ENCODE peak calls at places on chromosomes 13 and 19, in seven cellular contexts. One of them, this sample, is unnamed.

GRCh38 chr13:21657538-21657937 is 13.3 kb upstream of the FGF9 start:
- DNase-seq in T-helper 2 cell: no peak
- DNase-seq in GM04504: no peak
- DNase-seq in neural crest cell: no peak
- DNase-seq in cardiac muscle cell: peak; percentile 34
- DNase-seq in activated B cell treated with CpG ODN at 0.5 μM for 24 hours: no peak
- DNase-seq in midbrain: no peak
- DNase-seq in this sample: no peak

GRCh38 chr13:40764587-40765403 is 6.2 kb downstream of the MRPS31 start:
- DNase-seq in T-helper 2 cell: no peak
- DNase-seq in cardiac muscle cell: no peak
- DNase-seq in midbrain: no peak
- DNase-seq in neural crest cell: no peak
- DNase-seq in GM04504: no peak
- DNase-seq in activated B cell treated with CpG ODN at 0.5 μM for 24 hours: no peak
- DNase-seq in this sample: peak; percentile 69

GRCh38 chr19:17242431-17243208 is 3.1 kb downstream of the NR2F6 start:
- DNase-seq in activated B cell treated with CpG ODN at 0.5 μM for 24 hours: no peak
- DNase-seq in T-helper 2 cell: no peak
- DNase-seq in cardiac muscle cell: no peak
- DNase-seq in GM04504: no peak
- DNase-seq in midbrain: no peak
- DNase-seq in neural crest cell: no peak
- DNase-seq in this sample: no peak

GRCh38 chr19:7428651-7429113 is 60.2 kb downstream of the PEX11G start:
- DNase-seq in activated B cell treated with CpG ODN at 0.5 μM for 24 hours: no peak
- DNase-seq in cardiac muscle cell: no peak
- DNase-seq in midbrain: no peak
- DNase-seq in T-helper 2 cell: no peak
- DNase-seq in GM04504: no peak
- DNase-seq in neural crest cell: no peak
- DNase-seq in this sample: no peak

GRCh38 chr13:98014766-98015165 is 61.3 kb downstream of the IPO5 start:
- DNase-seq in activated B cell treated with CpG ODN at 0.5 μM for 24 hours: no peak
- DNase-seq in midbrain: no peak
- DNase-seq in GM04504: peak; percentile 81
- DNase-seq in neural crest cell: no peak
- DNase-seq in cardiac muscle cell: peak; percentile 84
- DNase-seq in T-helper 2 cell: no peak
- DNase-seq in this sample: no peak

GRCh38 chr13:71171740-71172139 is 695.3 kb downstream of the DACH1 start:
- DNase-seq in GM04504: no peak
- DNase-seq in midbrain: no peak
- DNase-seq in neural crest cell: no peak
- DNase-seq in activated B cell treated with CpG ODN at 0.5 μM for 24 hours: no peak
- DNase-seq in T-helper 2 cell: no peak
- DNase-seq in cardiac muscle cell: no peak
- DNase-seq in this sample: no peak

GRCh38 chr19:2533686-2534085 is 57.8 kb downstream of the GADD45B start:
- DNase-seq in T-helper 2 cell: no peak
- DNase-seq in neural crest cell: no peak
- DNase-seq in midbrain: no peak
- DNase-seq in cardiac muscle cell: peak; percentile 47
- DNase-seq in activated B cell treated with CpG ODN at 0.5 μM for 24 hours: no peak
- DNase-seq in GM04504: no peak
- DNase-seq in this sample: no peak

GRCh38 chr19:534088-534487 is 2.5 kb downstream of the CDC34 start:
- DNase-seq in cardiac muscle cell: no peak
- DNase-seq in T-helper 2 cell: no peak
- DNase-seq in neural crest cell: no peak
- DNase-seq in GM04504: no peak
- DNase-seq in activated B cell treated with CpG ODN at 0.5 μM for 24 hours: no peak
- DNase-seq in midbrain: no peak
- DNase-seq in this sample: no peak

GRCh38 chr19:45939792-45940514 is 25.4 kb upstream of the NANOS2 start:
- DNase-seq in GM04504: no peak
- DNase-seq in cardiac muscle cell: no peak
- DNase-seq in activated B cell treated with CpG ODN at 0.5 μM for 24 hours: no peak
- DNase-seq in midbrain: no peak
- DNase-seq in T-helper 2 cell: no peak
- DNase-seq in neural crest cell: no peak
- DNase-seq in this sample: no peak

GRCh38 chr19:6510618-6511017 is 8.5 kb upstream of the TUBB4A start:
- DNase-seq in cardiac muscle cell: no peak
- DNase-seq in T-helper 2 cell: no peak
- DNase-seq in midbrain: no peak
- DNase-seq in neural crest cell: no peak
- DNase-seq in activated B cell treated with CpG ODN at 0.5 μM for 24 hours: no peak
- DNase-seq in GM04504: no peak
- DNase-seq in this sample: no peak

GRCh38 chr19:32351807-32352630 is 6.6 kb downstream of the ZNF507 start:
- DNase-seq in midbrain: no peak
- DNase-seq in neural crest cell: no peak
- DNase-seq in activated B cell treated with CpG ODN at 0.5 μM for 24 hours: no peak
- DNase-seq in T-helper 2 cell: no peak
- DNase-seq in cardiac muscle cell: peak; percentile 61
- DNase-seq in GM04504: peak; percentile 5
- DNase-seq in this sample: no peak

GRCh38 chr13:27708325-27708724 is 84.0 kb upstream of the GSX1 start:
- DNase-seq in cardiac muscle cell: no peak
- DNase-seq in T-helper 2 cell: no peak
- DNase-seq in activated B cell treated with CpG ODN at 0.5 μM for 24 hours: no peak
- DNase-seq in neural crest cell: no peak
- DNase-seq in midbrain: no peak
- DNase-seq in GM04504: no peak
- DNase-seq in this sample: no peak

GRCh38 chr19:41218615-41219507 is at the start of gene AXL:
- DNase-seq in midbrain: peak; percentile 71
- DNase-seq in T-helper 2 cell: no peak
- DNase-seq in cardiac muscle cell: peak; percentile 83
- DNase-seq in GM04504: peak; percentile 69
- DNase-seq in activated B cell treated with CpG ODN at 0.5 μM for 24 hours: no peak
- DNase-seq in neural crest cell: peak; percentile 50
- DNase-seq in this sample: no peak

GRCh38 chr19:19568802-19569756 is 31.0 kb downstream of the CILP2 start:
- DNase-seq in T-helper 2 cell: no peak
- DNase-seq in GM04504: peak; percentile 32
- DNase-seq in midbrain: no peak
- DNase-seq in activated B cell treated with CpG ODN at 0.5 μM for 24 hours: no peak
- DNase-seq in neural crest cell: no peak
- DNase-seq in cardiac muscle cell: peak; percentile 44
- DNase-seq in this sample: no peak